ENCODE peak calls at places on chromosomes 5 and 9, in ten cellular contexts. W, C, D, O, V, I, L, Z, R and S are unnamed samples.

GRCh38 chr9:106893088-106893487 is 30.1 kb downstream of the ZNF462 start:
- DNase-seq in W (no peak), C (peak; percentile 8), D (peak; percentile 61), O (no peak), V (no peak), I (no peak), L (no peak), Z (no peak), R (no peak), S (no peak)

GRCh38 chr9:135577256-135577655 is 15.7 kb downstream of the PAEP start:
- DNase-seq in W (no peak), C (no peak), D (no peak), O (no peak), V (no peak), I (no peak), L (no peak), Z (no peak), R (no peak), S (no peak)

GRCh38 chr9:120438111-120438510 is 141.9 kb downstream of the CDK5RAP2 start:
- DNase-seq in W (no peak), C (no peak), D (peak; percentile 36), O (no peak), V (no peak), I (no peak), L (no peak), Z (no peak), R (no peak), S (no peak)

GRCh38 chr5:2703615-2704014 is 47.9 kb downstream of the IRX2 start:
- DNase-seq in W (no peak), C (no peak), D (no peak), O (no peak), V (no peak), I (no peak), L (no peak), Z (no peak), R (no peak), S (no peak)

GRCh38 chr9:113481176-113481805 is 17.8 kb downstream of the RGS3 start:
- DNase-seq in W (no peak), C (no peak), D (peak; percentile 17), O (peak; percentile 21), V (no peak), I (no peak), L (no peak), Z (no peak), R (no peak), S (no peak)

GRCh38 chr9:126514037-126514821 is 99.5 kb upstream of the LMX1B start:
- DNase-seq in W (no peak), C (peak; percentile 73), D (peak; percentile 28), O (peak; percentile 95), V (peak; percentile 14), I (peak; percentile 17), L (peak; percentile 64), Z (peak; percentile 54), R (peak; percentile 61), S (peak; percentile 60)

GRCh38 chr9:10008101-10008799 is 604.6 kb downstream of the PTPRD start:
- DNase-seq in W (no peak), C (peak; percentile 37), D (no peak), O (peak; percentile 78), V (no peak), I (no peak), L (no peak), Z (no peak), R (no peak), S (no peak)

GRCh38 chr5:61301345-61301744 is 30.7 kb upstream of the ZSWIM6 start:
- DNase-seq in W (no peak), C (no peak), D (peak; percentile 98), O (no peak), V (no peak), I (no peak), L (no peak), Z (no peak), R (no peak), S (no peak)

DNA sequence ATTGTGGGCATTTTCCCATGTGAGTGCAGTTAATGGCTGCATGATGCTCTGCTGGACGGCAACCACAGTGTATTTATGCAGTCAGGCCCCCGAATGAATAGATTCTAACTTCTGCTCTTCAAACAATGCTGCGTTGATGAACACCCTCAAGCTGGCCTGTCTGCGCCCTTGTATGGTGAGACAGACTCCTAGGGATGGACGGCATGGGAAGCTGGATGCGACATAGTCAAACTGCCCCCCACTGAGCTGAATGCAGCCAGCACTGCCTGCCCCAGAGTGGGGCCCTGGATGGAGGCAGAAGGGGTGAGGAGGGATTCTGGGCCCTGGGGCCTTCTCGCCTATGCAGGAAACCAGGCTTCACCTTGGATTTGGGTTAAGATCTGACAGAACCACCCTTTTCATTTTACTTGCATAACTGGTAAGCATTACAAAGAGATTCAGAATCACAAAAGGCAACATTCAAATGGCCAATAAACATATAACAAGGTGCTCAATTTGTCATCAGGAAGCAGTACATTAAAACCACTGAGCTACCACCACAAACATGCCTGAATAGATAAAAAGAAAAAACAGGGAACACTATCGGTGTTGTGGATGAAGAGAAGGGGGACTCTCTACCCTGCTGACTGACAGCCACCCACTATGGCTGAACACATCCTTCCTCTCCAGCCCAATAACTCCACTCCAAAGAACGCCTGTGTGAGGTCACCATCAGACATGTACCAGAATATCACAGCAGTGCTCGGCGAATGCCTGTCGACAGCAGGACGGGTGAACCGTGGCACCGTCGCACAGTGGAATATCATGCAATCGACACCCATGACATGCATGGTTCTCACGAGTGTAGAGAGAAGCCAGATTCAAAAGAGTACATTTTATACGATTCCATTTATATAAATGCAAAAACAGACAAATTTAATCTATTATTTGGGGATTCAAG is 79.1 kb downstream of the RAPGEF1 start:
- DNase-seq in W (no peak), C (no peak), D (no peak), O (peak; percentile 68), V (peak; percentile 47), I (no peak), L (no peak), Z (no peak), R (no peak), S (no peak)
- H3K4me1 ChIP-seq in W (no peaks in the 10 kb centered on the region), C (peaks cover 13% of the 10 kb centered on the region), D (peaks cover 11% of the 10 kb centered on the region), O (peaks cover 3% of the 10 kb centered on the region), V (peaks cover 60% of the 10 kb centered on the region), I (peaks cover 2% of the 10 kb centered on the region), L (peaks cover 85% of the 10 kb centered on the region), Z (peaks cover 88% of the 10 kb centered on the region), R (peaks cover 12% of the 10 kb centered on the region), S (peaks cover 53% of the 10 kb centered on the region)

DNA sequence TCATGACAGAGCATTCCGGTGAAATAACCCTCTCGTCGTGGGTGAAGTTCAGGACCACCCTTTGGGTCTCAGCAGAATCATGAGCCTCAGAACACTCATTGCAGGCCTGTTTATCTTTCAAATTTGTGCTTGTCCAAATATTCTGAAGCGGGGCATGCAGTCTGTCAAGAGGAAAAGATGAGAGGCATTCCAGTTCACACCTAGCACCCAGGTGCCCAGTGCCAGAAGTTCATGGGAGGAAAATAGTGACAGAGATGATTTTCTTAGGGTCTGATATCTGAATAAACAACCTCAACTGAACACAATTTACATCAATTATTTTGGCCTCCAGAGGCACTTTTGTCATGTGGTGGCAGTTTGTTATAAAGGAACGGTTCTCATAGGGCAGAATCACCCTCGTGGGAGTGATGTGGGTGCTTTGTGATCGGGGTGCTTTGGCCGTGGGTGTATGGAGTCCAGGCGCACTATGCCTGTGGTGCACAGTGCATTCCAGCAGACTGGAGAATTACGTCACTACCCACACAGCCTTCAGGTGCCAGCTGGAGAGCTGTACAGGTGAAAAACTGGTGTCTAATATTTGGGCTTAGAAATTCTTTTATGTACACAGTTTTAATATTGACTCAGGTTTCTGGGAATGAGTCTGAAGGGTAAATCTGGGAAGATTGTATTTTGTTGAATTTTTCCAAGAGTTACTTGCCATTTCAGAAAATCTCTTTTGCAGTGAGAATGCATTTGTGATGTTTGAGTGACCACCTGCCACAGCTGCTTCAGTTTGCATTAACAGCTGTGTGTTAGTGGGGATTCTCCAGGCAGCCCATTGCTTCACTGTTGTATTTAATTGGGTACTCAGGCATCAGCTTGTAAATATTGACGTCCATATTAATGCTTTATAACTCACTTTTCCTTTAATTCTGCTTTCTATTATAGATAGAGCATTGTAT is 289.3 kb downstream of the FANCC start:
- DNase-seq in W (no peak), C (no peak), D (no peak), O (no peak), V (no peak), I (no peak), L (no peak), Z (no peak), R (no peak), S (no peak)
- H3K27ac ChIP-seq in W (no peak overlapping the region), C (no peak overlapping the region), D (no peak overlapping the region), O (no peak overlapping the region), V (no peak overlapping the region), I (no peak overlapping the region), L (peak overlapping the region; percentile 99), Z (peak overlapping the region; percentile 42), R (no peak overlapping the region), S (no peak overlapping the region)

DNA sequence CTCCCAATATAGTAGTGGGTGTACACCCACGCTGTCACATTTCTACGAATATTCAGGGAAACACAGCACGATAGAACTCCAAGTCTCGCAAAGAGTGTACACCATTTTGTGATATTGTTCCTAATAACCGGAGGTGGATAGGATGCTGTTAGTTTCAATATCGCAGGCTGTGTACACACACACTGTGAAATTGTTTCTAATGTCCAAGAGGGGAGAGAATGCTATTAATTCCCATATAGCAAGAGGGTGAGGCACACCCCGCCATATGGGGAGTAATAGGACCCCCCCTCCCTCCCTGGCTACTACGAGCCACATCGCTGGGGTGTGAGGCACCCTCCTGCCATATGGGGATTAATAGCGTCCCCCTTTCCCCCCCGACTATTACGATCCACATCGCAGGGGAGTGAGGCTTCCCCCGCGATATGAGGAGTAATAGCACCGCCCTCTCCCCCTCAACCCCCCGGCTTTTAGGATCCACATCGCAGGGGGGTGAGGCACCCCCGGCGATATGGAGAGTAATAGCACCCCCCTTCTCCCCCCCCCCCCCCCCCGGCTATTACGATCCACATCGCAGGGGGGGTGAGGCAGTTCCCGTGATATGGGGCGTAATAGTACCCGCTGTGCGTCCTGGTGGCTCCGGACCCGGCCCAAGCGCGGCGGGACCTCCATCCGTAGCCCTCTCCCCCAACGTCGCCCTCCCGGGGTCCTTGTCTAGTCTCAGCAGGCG is 565 bp upstream of the STK32A start:
- DNase-seq in W (no peak), C (no peak), D (no peak), O (no peak), V (no peak), I (no peak), L (no peak), Z (no peak), R (no peak), S (no peak)
- H3K4me3 ChIP-seq in W (no peak overlapping the region), C (peak overlapping the region; percentile 36), D (peak overlapping the region; percentile 67), O (peak overlapping the region; percentile 80), V (peak overlapping the region; percentile 36), I (no peak overlapping the region), L (peak overlapping the region; percentile 47), Z (peak overlapping the region; percentile 63), R (peak overlapping the region; percentile 72), S (no peak overlapping the region)

GRCh38 chr5:134547999-134548626 is 22.6 kb downstream of the JADE2 start:
- DNase-seq in W (no peak), C (no peak), D (no peak), O (no peak), V (no peak), I (no peak), L (no peak), Z (no peak), R (no peak), S (no peak)

GRCh38 chr5:134551891-134552290 is 26.4 kb downstream of the JADE2 start:
- DNase-seq in W (no peak), C (no peak), D (no peak), O (no peak), V (no peak), I (peak; percentile 77), L (no peak), Z (no peak), R (no peak), S (no peak)

GRCh38 chr5:134552301-134552700 is 26.8 kb downstream of the JADE2 start:
- DNase-seq in W (no peak), C (no peak), D (peak; percentile 97), O (no peak), V (peak; percentile 91), I (peak; percentile 30), L (peak; percentile 67), Z (peak; percentile 80), R (peak; percentile 80), S (no peak)

GRCh38 chr5:134549714-134550113 is 24.2 kb downstream of the JADE2 start:
- DNase-seq in W (no peak), C (no peak), D (peak; percentile 63), O (no peak), V (no peak), I (no peak), L (no peak), Z (no peak), R (no peak), S (no peak)

DNA sequence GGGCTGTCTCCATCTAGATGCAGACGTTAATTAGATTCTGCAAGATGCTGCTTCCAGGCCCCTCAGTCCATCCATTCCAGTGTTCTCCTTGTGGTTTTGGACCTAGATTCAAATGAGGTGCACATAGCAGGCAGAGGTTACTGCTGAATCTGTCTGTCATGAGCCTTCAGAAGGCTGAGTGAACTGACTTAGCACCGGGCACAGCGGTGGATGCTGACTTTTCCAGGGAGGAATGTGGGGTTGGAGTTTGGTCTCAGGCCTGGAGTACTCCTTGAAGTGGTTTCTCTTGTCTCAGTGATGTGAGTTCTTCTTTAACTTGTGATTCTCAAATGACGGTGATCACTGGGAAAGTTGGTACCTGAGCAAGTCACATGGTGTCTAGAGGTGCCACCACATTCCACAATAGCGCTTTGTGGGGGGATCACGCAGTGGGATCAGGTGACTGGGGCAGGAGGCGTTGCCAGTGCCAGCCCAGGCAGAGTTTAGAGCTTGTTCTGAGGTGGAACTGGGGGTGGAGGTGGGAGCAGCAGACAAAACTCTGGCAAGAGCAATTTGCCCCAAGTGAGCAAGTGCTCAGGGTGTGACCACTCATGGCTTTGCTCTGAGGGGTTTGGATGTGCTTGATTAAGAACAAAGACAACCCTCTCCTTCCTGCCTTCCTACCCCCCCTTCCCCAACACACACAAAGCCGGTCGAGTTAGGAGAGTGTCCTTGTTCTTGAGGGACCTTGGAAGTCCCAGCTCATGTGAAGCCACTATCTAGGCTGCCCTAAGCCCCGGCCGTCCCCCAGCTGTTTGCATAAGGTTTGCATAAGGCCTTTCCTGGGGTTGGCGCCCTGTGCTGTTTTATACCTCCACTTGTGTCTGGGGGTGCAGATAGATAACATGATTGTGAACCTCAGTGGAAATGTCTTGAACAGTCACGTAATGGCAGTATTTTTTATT is 25.1 kb downstream of the JADE2 start:
- DNase-seq in W (no peak), C (no peak), D (no peak), O (no peak), V (no peak), I (no peak), L (no peak), Z (no peak), R (no peak), S (no peak)
- H3K4me1 ChIP-seq in W (no peaks in the 10 kb centered on the region), C (peaks cover 16% of the 10 kb centered on the region), D (peaks cover 71% of the 10 kb centered on the region), O (no peaks in the 10 kb centered on the region), V (peaks cover 58% of the 10 kb centered on the region), I (no peaks in the 10 kb centered on the region), L (peaks cover 84% of the 10 kb centered on the region), Z (peaks cover 80% of the 10 kb centered on the region), R (peaks cover 38% of the 10 kb centered on the region), S (peaks cover 49% of the 10 kb centered on the region)